ENCODE peak calls at places on chromosome 5, in eight cellular contexts. T is upper lobe of right lung; N is CD8-positive, alpha-beta T cell; Z is RWPE1; V is endothelial cell of umbilical vein; S is tibial nerve; E is spleen; K is mammary epithelial cell. Q is an unnamed sample.

GRCh38 chr5:143498821-143499220 is 95.3 kb upstream of the NR3C1 start:
- DNase-seq in S (no peak), N (no peak), Z (no peak), T (no peak), E (no peak), V (no peak), K (no peak), Q (no peak)

GRCh38 chr5:95669540-95669939 is 13.3 kb downstream of the SPATA9 start:
- DNase-seq in Z (no peak), E (no peak), T (no peak), V (peak), N (no peak), K (no peak), S (peak), Q (peak)

GRCh38 chr5:169350016-169350415 is 49.1 kb upstream of the SLIT3 start:
- DNase-seq in K (peak), V (peak), N (no peak), Z (peak), S (no peak), T (no peak), E (no peak), Q (peak)

GRCh38 chr5:142385194-142385593 is 60.4 kb upstream of the SPRY4 start:
- DNase-seq in E (no peak), K (no peak), N (no peak), S (no peak), T (no peak), Z (no peak), V (no peak), Q (peak)

GRCh38 chr5:140868721-140869554 is at the start of gene PCDHA11:
- DNase-seq in N (no peak), S (no peak), T (no peak), E (no peak), K (no peak), Z (peak), V (peak), Q (no peak)

GRCh38 chr5:115624994-115625393 is 842 bp downstream of the TMED7 start:
- DNase-seq in T (no peak), Z (no peak), K (no peak), N (no peak), E (no peak), S (no peak), V (no peak), Q (no peak)

GRCh38 chr5:31378838-31379237 is 153.1 kb downstream of the DROSHA start:
- DNase-seq in Z (no peak), K (no peak), N (no peak), S (no peak), T (no peak), E (no peak), V (no peak), Q (peak)

GRCh38 chr5:113581388-113581787 is 67.9 kb downstream of the YTHDC2 start:
- DNase-seq in S (no peak), V (no peak), K (no peak), N (no peak), Z (no peak), T (no peak), E (no peak), Q (no peak)

GRCh38 chr5:144328505-144328904 is 157.8 kb downstream of the KCTD16 start:
- DNase-seq in K (no peak), Z (no peak), E (no peak), S (no peak), N (no peak), T (no peak), V (no peak), Q (no peak)

GRCh38 chr5:126124706-126125345 is 298.4 kb upstream of the GRAMD2B start:
- DNase-seq in S (no peak), T (no peak), V (no peak), N (no peak), Z (peak), E (no peak), K (peak), Q (peak)

GRCh38 chr5:170076211-170076610 is 29.5 kb upstream of the FOXI1 start:
- DNase-seq in T (no peak), K (no peak), Z (no peak), N (no peak), E (no peak), S (no peak), V (no peak), Q (no peak)

GRCh38 chr5:32531885-32532520 is 53.4 kb upstream of the SUB1 start:
- DNase-seq in Z (no peak), V (no peak), T (no peak), K (peak), N (peak), E (no peak), S (no peak), Q (peak)

GRCh38 chr5:168843277-168843997 is 264.3 kb upstream of the PANK3 start:
- DNase-seq in T (no peak), V (no peak), E (no peak), S (no peak), K (no peak), N (no peak), Z (no peak), Q (no peak)

GRCh38 chr5:179907570-179908324 is at the start of gene TBC1D9B:
- DNase-seq in S (peak), N (peak), Z (peak), K (peak), E (peak), T (peak), V (peak), Q (no peak)

GRCh38 chr5:55308254-55308836 is 556 bp downstream of the MTREX start:
- DNase-seq in N (no peak), Z (peak), T (no peak), S (no peak), E (no peak), V (peak), K (peak), Q (no peak)

GRCh38 chr5:111121926-111122325 is 29.8 kb downstream of the WDR36 start:
- DNase-seq in E (no peak), S (no peak), Z (no peak), T (no peak), K (peak), N (no peak), V (no peak), Q (no peak)

GRCh38 chr5:56480305-56481146 is 247.4 kb upstream of the ANKRD55 start:
- DNase-seq in K (peak), T (peak), E (peak), N (peak), V (peak), S (peak), Z (peak), Q (peak)

DNA sequence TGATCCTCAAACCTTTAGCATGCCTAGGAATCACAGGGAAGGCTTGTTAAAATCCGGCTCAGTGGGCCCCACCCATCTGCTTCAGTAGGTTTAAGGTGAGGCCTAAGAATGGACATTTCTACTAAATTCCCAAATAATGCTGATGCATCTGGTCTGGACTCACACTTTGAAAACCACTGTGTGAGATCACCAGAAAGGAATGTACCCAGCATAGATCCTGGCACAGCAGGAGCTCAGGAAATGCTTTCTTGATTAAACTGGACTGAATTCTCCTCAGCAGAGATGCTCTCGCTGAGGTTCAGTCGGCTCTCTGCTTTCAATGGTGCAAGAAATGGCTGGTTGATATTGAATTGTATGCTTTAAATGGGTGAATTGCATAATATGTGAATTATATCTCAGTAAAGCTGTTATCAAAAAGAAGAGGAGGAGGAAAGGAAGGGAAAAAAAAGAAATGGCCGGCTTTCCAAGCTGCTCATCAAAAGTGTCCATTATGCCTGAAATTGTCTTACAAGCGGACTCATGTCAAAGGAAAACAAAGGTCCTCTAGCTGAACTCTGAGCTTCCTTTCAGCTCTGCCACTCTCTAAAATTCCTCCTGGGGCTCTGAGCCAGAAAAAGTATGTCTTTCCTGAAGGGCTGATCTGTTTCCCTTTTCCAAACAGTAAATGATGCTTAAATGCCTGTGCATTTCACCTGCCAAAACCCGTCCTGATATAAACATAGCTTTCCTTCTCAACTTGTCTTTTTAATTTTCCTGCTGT is 77.6 kb upstream of the SAP30L start:
- DNase-seq in N (no peak), Z (peak), V (peak), K (peak), T (no peak), E (no peak), S (peak), Q (peak)
- H3K27ac ChIP-seq in N (no peak), Z (peak), V (peak), K (peak), T (peak), E (no peak), S (peak), Q (peak)

GRCh38 chr5:102561894-102562760 is 63.3 kb upstream of the SLCO6A1 start:
- DNase-seq in Z (no peak), V (no peak), K (peak), T (peak), N (no peak), S (no peak), E (no peak), Q (peak)
- TF ChIP-seq CTCF in Z (peak), V (peak), K (peak), T (peak), N (no peak), S (no peak), E (peak), Q (peak)

GRCh38 chr5:77947051-77947428 is 170.9 kb upstream of the TBCA start:
- DNase-seq in S (no peak), N (no peak), Z (no peak), K (no peak), T (no peak), E (no peak), V (no peak), Q (no peak)
- H3K27ac ChIP-seq in S (no peak), N (no peak), Z (no peak), K (no peak), T (no peak), E (no peak), V (no peak), Q (no peak)

GRCh38 chr5:74567351-74567870 is 73.1 kb downstream of the ENC1 start:
- DNase-seq in N (no peak), E (no peak), V (no peak), S (no peak), T (no peak), K (no peak), Z (peak), Q (no peak)
- TF ChIP-seq CTCF in N (no peak), E (no peak), V (no peak), S (no peak), T (no peak), K (no peak), Z (no peak), Q (no peak)

DNA sequence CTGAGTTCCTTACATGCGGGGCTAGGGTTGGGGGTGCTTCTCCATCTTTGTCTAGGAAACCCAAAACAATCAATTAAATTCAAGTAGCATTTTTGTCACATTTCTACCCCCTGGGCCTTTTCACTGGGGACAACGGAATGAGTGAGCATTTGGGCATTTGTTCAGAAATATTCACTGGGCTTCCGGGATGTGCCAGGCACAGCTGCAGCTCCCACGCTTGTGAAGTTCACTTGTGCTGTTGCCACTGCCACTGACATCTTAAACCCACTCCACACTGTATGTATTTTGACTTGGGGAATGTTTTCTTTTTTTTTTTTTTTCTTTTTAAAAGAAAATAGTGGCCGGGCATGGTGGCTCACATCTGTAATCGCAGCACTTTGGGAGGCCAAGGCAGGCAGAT is 31.6 kb downstream of the DUSP1 start:
- DNase-seq in S (no peak), N (no peak), T (no peak), K (no peak), E (no peak), V (no peak), Z (no peak), Q (no peak)
- H3K27ac ChIP-seq in S (no peak), N (no peak), T (no peak), K (no peak), E (no peak), V (no peak), Z (peak), Q (no peak)

GRCh38 chr5:159525117-159525516 is 194.8 kb upstream of the IL12B start:
- DNase-seq in K (no peak), N (no peak), Z (no peak), V (no peak), E (no peak), T (no peak), S (no peak), Q (no peak)
- TF ChIP-seq CTCF in K (no peak), N (no peak), Z (no peak), V (no peak), E (no peak), T (peak), S (no peak), Q (peak)

DNA sequence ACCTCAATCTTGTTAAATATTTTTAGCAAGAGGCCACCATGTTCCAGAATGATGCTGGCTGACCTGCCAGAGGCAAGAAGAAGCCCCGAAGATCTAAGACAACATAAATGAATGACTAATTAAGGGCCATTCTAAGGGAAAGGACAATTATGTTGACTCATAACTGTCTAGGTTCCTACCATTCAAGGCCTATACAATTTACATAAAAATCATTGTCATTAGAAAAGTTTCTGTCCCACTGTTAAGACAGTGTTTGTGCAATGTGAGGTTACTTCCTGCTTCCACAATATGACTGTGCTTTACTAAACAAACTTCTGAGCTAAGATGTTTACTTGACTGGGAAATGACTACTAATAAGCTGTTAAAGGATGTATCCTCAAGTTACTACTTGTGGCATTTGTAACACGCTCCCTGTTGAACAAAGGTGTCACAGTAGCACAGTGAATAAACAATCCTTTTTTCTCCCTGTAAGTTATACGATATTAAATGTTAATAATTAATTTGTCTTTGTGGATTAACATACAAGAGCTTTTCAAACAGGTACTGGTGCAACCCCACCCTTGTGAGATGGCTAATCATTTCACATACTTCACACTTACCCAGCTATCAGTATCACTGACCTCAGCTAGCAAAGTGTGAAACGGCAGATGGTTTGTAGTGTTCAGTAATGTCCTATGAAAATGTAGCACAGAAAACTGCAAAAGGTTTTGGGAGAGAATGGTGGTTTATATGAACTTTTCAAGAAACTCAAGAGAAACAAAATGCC is 195.8 kb downstream of the EFNA5 start:
- DNase-seq in T (no peak), Z (no peak), N (no peak), V (peak), K (peak), S (no peak), E (no peak), Q (no peak)
- H3K27ac ChIP-seq in T (peak), Z (no peak), N (peak), V (peak), K (peak), S (no peak), E (peak), Q (no peak)

DNA sequence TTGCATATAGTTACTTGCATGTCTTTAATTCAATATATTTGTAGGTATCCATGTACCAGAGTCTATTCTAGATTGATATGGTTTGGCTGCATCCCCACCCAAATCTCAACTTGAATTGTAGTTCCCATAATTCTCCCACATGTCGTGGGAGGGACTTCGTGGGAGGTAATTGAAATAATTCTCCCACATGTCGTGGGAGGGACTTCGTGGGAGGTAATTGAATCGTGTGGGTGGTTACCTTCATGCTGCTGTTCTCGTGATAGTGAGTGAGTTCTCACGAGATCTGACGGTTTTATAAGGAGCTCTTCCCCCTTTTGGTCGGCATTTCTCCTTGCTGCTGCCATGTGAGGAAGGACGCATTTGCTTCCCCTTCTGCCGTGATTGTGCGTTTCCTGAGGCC is 16.5 kb downstream of the FBXL7 start:
- DNase-seq in N (no peak), K (no peak), V (no peak), E (no peak), T (no peak), Z (no peak), S (no peak), Q (no peak)
- TF ChIP-seq CTCF in N (no peak), K (no peak), V (no peak), E (no peak), T (no peak), Z (no peak), S (no peak), Q (no peak)

GRCh38 chr5:158513490-158514301 is 586.0 kb downstream of the EBF1 start:
- DNase-seq in N (no peak), T (no peak), Z (no peak), E (no peak), K (no peak), S (no peak), V (no peak), Q (peak)
- H3K27ac ChIP-seq in N (no peak), T (no peak), Z (no peak), E (no peak), K (no peak), S (peak), V (no peak), Q (peak)

DNA sequence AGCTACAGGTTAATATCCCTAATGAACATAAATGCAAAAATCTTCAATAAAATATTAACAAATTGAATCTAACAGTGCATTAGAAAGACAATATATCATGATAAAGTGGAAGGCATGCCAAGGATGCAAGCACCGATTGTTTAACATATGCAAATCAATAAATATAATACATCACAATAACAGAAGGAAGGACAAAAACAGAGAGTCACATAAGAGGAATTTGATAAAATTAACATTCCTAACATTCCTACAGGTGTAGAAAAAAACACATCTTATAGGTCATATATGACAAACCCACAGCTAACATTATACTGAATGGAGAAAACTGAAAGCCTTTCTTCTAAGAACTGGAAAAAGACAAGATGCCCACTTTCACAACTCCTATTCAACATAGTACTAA is 297.0 kb downstream of the CDH18 start:
- DNase-seq in N (no peak), K (no peak), T (no peak), Z (no peak), S (no peak), V (no peak), E (no peak), Q (no peak)
- TF ChIP-seq CTCF in N (no peak), K (no peak), T (no peak), Z (no peak), S (no peak), V (no peak), E (no peak), Q (no peak)